ENCODE peak calls at places on chromosomes 2 and 18, in five cellular contexts. Q is endothelial cell of umbilical vein, V is A549, K is K562, L is GM12878. D is an unnamed sample.

GRCh38 chr2:30784682-30785081 is 22.6 kb downstream of the CAPN13 start:
- DNase-seq in Q (no peak), V (no peak), K (no peak), L (no peak), D (no peak)

GRCh38 chr2:1788478-1788959 is 44.2 kb upstream of the PXDN start:
- DNase-seq in Q (no peak), V (no peak), K (no peak), L (no peak), D (no peak)

GRCh38 chr2:185373226-185373625 is 365.4 kb upstream of the FSIP2 start:
- DNase-seq in Q (no peak), V (no peak), K (no peak), L (no peak), D (no peak)

GRCh38 chr2:121075006-121075545 is 209.9 kb downstream of the TFCP2L1 start:
- DNase-seq in Q (peak), V (peak), K (peak), L (peak), D (peak)

GRCh38 chr2:242054881-242055801 is 185.6 kb downstream of the RTP5 start:
- DNase-seq in Q (no peak), V (no peak), K (no peak), L (no peak), D (no peak)

GRCh38 chr18:34077599-34077998 is 147.1 kb downstream of the NOL4 start:
- DNase-seq in Q (no peak), V (no peak), K (no peak), L (no peak), D (no peak)

GRCh38 chr2:74008761-74009395 is 24.2 kb downstream of the TET3 start:
- DNase-seq in Q (no peak), V (no peak), K (no peak), L (no peak), D (no peak)

GRCh38 chr2:174493549-174494331 is 6.9 kb upstream of the GPR155 start:
- DNase-seq in Q (no peak), V (no peak), K (no peak), L (no peak), D (peak)

GRCh38 chr2:11683486-11683885 is 13.5 kb upstream of the NTSR2 start:
- DNase-seq in Q (no peak), V (no peak), K (no peak), L (no peak), D (no peak)

GRCh38 chr18:48442761-48443160 is 33.6 kb upstream of the ZBTB7C start:
- DNase-seq in Q (no peak), V (no peak), K (no peak), L (no peak), D (no peak)

GRCh38 chr2:165112133-165112573 is 91.7 kb downstream of the SCN3A start:
- DNase-seq in Q (no peak), V (no peak), K (no peak), L (no peak), D (no peak)

GRCh38 chr2:98867539-98868309 is 68.3 kb downstream of the CRACDL start:
- DNase-seq in Q (peak), V (no peak), K (no peak), L (no peak), D (peak)

GRCh38 chr18:49021433-49022129 is 70.8 kb upstream of the SMAD7 start:
- DNase-seq in Q (peak), V (no peak), K (peak), L (peak), D (peak)

GRCh38 chr18:74082476-74083070 is 65.1 kb downstream of the FBXO15 start:
- DNase-seq in Q (no peak), V (peak), K (no peak), L (peak), D (peak)

GRCh38 chr2:126635281-126635680 is 20.7 kb upstream of the GYPC start:
- DNase-seq in Q (no peak), V (no peak), K (no peak), L (no peak), D (peak)

GRCh38 chr2:205058409-205058808 is 513.1 kb downstream of the PARD3B start:
- DNase-seq in Q (no peak), V (no peak), K (no peak), L (no peak), D (no peak)

GRCh38 chr2:28233070-28233718 is 159.5 kb upstream of the FOSL2 start:
- DNase-seq in Q (no peak), V (peak), K (no peak), L (no peak), D (no peak)
- TF ChIP-seq MAX in Q (no peak), V (peak), K (no peak), L (no peak), D (no peak)

GRCh38 chr2:21002814-21003192 is 41.1 kb downstream of the APOB start:
- DNase-seq in Q (no peak), V (no peak), K (no peak), L (no peak), D (no peak)
- TF ChIP-seq MYC in Q (no peak), V (no peak), K (no peak), L (no peak), D (no peak)

GRCh38 chr2:222447144-222447543 is 22.8 kb downstream of the SGPP2 start:
- DNase-seq in Q (no peak), V (no peak), K (no peak), L (no peak), D (peak)

GRCh38 chr2:222450021-222450420 is 25.7 kb downstream of the SGPP2 start:
- DNase-seq in Q (no peak), V (no peak), K (no peak), L (no peak), D (no peak)

GRCh38 chr2:222451270-222451674 is 26.9 kb downstream of the SGPP2 start:
- DNase-seq in Q (no peak), V (no peak), K (no peak), L (peak), D (no peak)

GRCh38 chr2:222445226-222445625 is 20.9 kb downstream of the SGPP2 start:
- DNase-seq in Q (no peak), V (no peak), K (no peak), L (no peak), D (no peak)

GRCh38 chr2:222448806-222449205 is 24.5 kb downstream of the SGPP2 start:
- DNase-seq in Q (no peak), V (no peak), K (no peak), L (no peak), D (peak)
- H3K4me3 ChIP-seq in Q (no peak), V (no peak), K (no peak), L (no peak), D (no peak)

GRCh38 chr2:10235099-10235908 is 67.4 kb upstream of the HPCAL1 start:
- DNase-seq in Q (no peak), V (no peak), K (no peak), L (no peak), D (no peak)
- TF ChIP-seq MAX in Q (no peak), V (no peak), K (no peak), L (no peak), D (no peak)